ENCODE peak calls at places on chromosomes 13 and 19, in six cellular contexts. D, Z, U, I, B and P are unnamed samples. For H3K27me3 and H3K9me3, the result is how much of the 10 kb centered on the place peaks cover.

GRCh38 chr19:23203841-23204344 is 46.3 kb downstream of the ZNF724 start:
- DNase-seq in D (no peak), Z (no peak), U (no peak), I (no peak), B (no peak), P (no peak)

GRCh38 chr13:80814541-80814940 is 473.6 kb upstream of the SPRY2 start:
- DNase-seq in D (no peak), Z (no peak), U (no peak), I (no peak), B (no peak), P (no peak)

GRCh38 chr19:6481541-6482342 is at the start of gene DENND1C:
- DNase-seq in D (no peak), Z (peak), U (no peak), I (no peak), B (no peak), P (peak)

GRCh38 chr19:33465834-33466233 is 55.8 kb downstream of the PEPD start:
- DNase-seq in D (no peak), Z (no peak), U (no peak), I (no peak), B (no peak), P (no peak)

GRCh38 chr13:98411617-98412310 is 165.1 kb downstream of the STK24 start:
- DNase-seq in D (peak), Z (peak), U (peak), I (no peak), B (no peak), P (peak)

GRCh38 chr13:110228936-110229904 is 77.7 kb downstream of the COL4A1 start:
- DNase-seq in D (no peak), Z (no peak), U (no peak), I (no peak), B (no peak), P (no peak)

GRCh38 chr13:40433577-40433976 is 232.9 kb downstream of the FOXO1 start:
- DNase-seq in D (no peak), Z (peak), U (no peak), I (no peak), B (no peak), P (peak)

GRCh38 chr13:97567510-97568243 is 133.7 kb downstream of the RAP2A start:
- DNase-seq in D (no peak), Z (no peak), U (no peak), I (no peak), B (peak), P (no peak)

GRCh38 chr19:8484331-8484894 is 18.0 kb downstream of the PRAM1 start:
- DNase-seq in D (peak), Z (no peak), U (no peak), I (no peak), B (peak), P (no peak)

GRCh38 chr19:15548648-15549047 is 40.3 kb downstream of the CYP4F22 start:
- DNase-seq in D (no peak), Z (no peak), U (no peak), I (no peak), B (no peak), P (no peak)

GRCh38 chr13:27541386-27541785 is 78.9 kb downstream of the LNX2 start:
- DNase-seq in D (no peak), Z (no peak), U (no peak), I (no peak), B (no peak), P (no peak)

GRCh38 chr19:7520131-7521051 is 2.0 kb upstream of the MCOLN1 start:
- DNase-seq in D (no peak), Z (no peak), U (no peak), I (no peak), B (no peak), P (no peak)

GRCh38 chr19:43105496-43105895 is 23.0 kb upstream of the PSG2 start:
- DNase-seq in D (no peak), Z (no peak), U (no peak), I (no peak), B (no peak), P (no peak)

GRCh38 chr13:44365008-44365407 is 8.6 kb upstream of the SERP2 start:
- DNase-seq in D (no peak), Z (no peak), U (no peak), I (peak), B (no peak), P (no peak)

GRCh38 chr13:48741377-48741776 is 87.6 kb downstream of the CYSLTR2 start:
- DNase-seq in D (no peak), Z (no peak), U (no peak), I (no peak), B (no peak), P (no peak)

GRCh38 chr13:41670873-41671443 is 213.6 kb downstream of the RGCC start:
- DNase-seq in D (no peak), Z (no peak), U (no peak), I (no peak), B (no peak), P (no peak)

GRCh38 chr19:16659832-16660708 is at the start of gene SMIM7:
- DNase-seq in D (peak), Z (peak), U (peak), I (peak), B (peak), P (peak)

GRCh38 chr13:94640676-94641075 is 39.0 kb downstream of the GPR180 start:
- DNase-seq in D (no peak), Z (no peak), U (no peak), I (no peak), B (no peak), P (no peak)

GRCh38 chr19:17074628-17075034 is 621 bp downstream of the HAUS8 start:
- DNase-seq in D (no peak), Z (no peak), U (no peak), I (no peak), B (no peak), P (no peak)

GRCh38 chr13:44273991-44274810 is 99.4 kb upstream of the SERP2 start:
- DNase-seq in D (no peak), Z (peak), U (no peak), I (peak), B (no peak), P (peak)

GRCh38 chr13:105598551-105598950 is 936.9 kb downstream of the EFNB2 start:
- DNase-seq in D (no peak), Z (no peak), U (no peak), I (no peak), B (no peak), P (no peak)

GRCh38 chr13:32010137-32010536 is 21.4 kb upstream of the FRY start:
- DNase-seq in D (no peak), Z (no peak), U (no peak), I (no peak), B (no peak), P (no peak)

GRCh38 chr13:98853791-98854191 is 101.3 kb upstream of the SLC15A1 start:
- DNase-seq in D (no peak), Z (peak), U (no peak), I (no peak), B (no peak), P (no peak)

GRCh38 chr19:5086725-5087439 is 118.0 kb downstream of the KDM4B start:
- DNase-seq in D (no peak), Z (no peak), U (no peak), I (no peak), B (no peak), P (no peak)

GRCh38 chr13:56755181-56755580 is 385.5 kb upstream of the PRR20A start:
- DNase-seq in D (no peak), Z (no peak), U (no peak), I (no peak), B (no peak), P (no peak)

GRCh38 chr19:5913739-5914357 is at the start of gene CAPS:
- DNase-seq in D (no peak), Z (no peak), U (peak), I (no peak), B (peak), P (no peak)

GRCh38 chr13:97113231-97114001 is 108.7 kb upstream of the MBNL2 start:
- DNase-seq in D (no peak), Z (no peak), U (no peak), I (no peak), B (no peak), P (no peak)

GRCh38 chr19:10334340-10335148 is 1.2 kb upstream of the RAVER1 start:
- DNase-seq in D (peak), Z (peak), U (peak), I (peak), B (peak), P (no peak)

GRCh38 chr19:49436381-49437017 is 4.8 kb downstream of the SLC17A7 start:
- DNase-seq in D (no peak), Z (peak), U (no peak), I (no peak), B (peak), P (no peak)

GRCh38 chr19:34904846-34905527 is 21.7 kb upstream of the ZNF30 start:
- DNase-seq in D (no peak), Z (no peak), U (no peak), I (no peak), B (no peak), P (no peak)
- H3K27me3 ChIP-seq in D (under half), Z (under half), U (under half), I (under half), B (under half), P (under half)

GRCh38 chr13:66887088-66887487 is 343.0 kb downstream of the PCDH9 start:
- DNase-seq in D (no peak), Z (no peak), U (no peak), I (peak), B (no peak), P (no peak)

GRCh38 chr13:66888698-66889097 is 341.4 kb downstream of the PCDH9 start:
- DNase-seq in D (no peak), Z (no peak), U (no peak), I (no peak), B (no peak), P (no peak)

GRCh38 chr13:66886248-66886647 is 343.9 kb downstream of the PCDH9 start:
- DNase-seq in D (no peak), Z (no peak), U (no peak), I (no peak), B (no peak), P (no peak)
- H3K9me3 ChIP-seq in D (under half), Z (under half), U (under half), I (under half), B (under half), P (under half)

GRCh38 chr13:83880275-83881027 is 1.8 kb downstream of the SLITRK1 start:
- DNase-seq in D (no peak), Z (no peak), U (no peak), I (no peak), B (no peak), P (no peak)
- H3K27me3 ChIP-seq in D (under half), Z (under half), U (half or more), I (under half), B (under half), P (under half)

DNA sequence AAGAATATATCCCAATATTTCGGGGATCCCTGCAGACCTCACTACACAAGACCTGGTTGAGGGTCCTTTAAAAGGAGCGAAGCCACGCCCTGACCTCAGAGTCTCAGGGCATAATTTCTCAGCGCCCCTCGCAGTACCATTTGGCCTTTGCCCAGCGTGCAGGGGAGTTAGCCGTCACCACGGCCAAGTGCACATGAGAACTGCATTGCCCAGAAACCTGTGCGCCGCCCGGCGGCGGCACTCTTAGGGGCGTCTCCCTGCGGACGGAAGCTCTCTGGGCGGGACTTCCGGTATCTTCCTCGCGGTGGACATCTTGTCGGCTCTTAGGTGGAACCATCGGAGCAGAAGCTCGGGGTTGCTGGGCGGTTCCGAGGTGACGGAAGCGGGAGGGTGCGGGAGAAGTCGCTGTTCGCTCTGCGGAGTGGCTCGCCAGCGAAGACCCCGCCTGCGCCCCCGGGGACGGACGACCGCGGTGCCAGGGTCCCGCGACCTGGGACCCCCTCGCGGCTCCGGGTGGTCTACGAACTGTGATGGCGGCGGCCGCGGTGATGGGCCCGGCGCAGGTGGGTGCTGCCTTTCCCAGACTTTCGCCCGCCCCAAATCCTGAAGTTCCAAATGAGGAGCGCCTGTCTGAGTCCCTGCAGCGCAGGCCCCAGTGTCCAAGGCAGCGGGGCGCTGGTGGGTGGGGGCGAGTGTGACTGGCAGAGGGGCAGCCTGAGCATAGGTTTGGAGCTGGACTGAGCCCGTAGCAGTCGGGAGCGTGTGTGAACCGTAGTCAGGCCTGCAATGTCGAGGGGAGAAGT is at the start of gene ZNF134:
- DNase-seq in D (peak), Z (peak), U (peak), I (peak), B (peak), P (peak)
- H3K9me3 ChIP-seq in D (half or more), Z (half or more), U (under half), I (under half), B (under half), P (under half)

GRCh38 chr19:51002542-51003311 is 1.3 kb upstream of the KLK8 start:
- DNase-seq in D (no peak), Z (peak), U (peak), I (no peak), B (peak), P (no peak)
- H3K27me3 ChIP-seq in D (under half), Z (under half), U (half or more), I (under half), B (under half), P (under half)

DNA sequence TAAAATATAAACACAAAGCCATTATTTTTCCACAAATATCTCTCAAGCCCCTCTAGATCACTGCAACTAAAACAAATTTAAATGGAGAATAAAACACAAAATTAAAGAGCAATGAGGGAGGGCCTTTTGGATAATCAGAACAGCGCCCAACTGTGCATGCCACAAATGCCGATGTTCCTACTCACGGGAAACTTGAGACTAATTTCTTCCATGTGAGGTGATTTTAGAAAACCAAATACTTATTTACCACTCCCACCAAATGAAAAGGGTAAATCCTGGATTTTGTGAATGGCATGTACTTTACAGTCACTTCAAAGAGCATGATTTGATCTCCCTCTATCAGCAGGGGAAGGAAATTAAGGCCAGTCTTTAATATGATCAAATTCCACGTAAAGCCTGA is 74.8 kb downstream of the SLC7A1 start:
- DNase-seq in D (no peak), Z (no peak), U (no peak), I (peak), B (no peak), P (no peak)
- H3K9me3 ChIP-seq in D (under half), Z (under half), U (under half), I (under half), B (under half), P (under half)

GRCh38 chr19:39307233-39307821 is 11.1 kb downstream of the IFNL1 start:
- DNase-seq in D (no peak), Z (no peak), U (peak), I (no peak), B (peak), P (no peak)
- H3K27me3 ChIP-seq in D (under half), Z (under half), U (half or more), I (under half), B (under half), P (under half)

DNA sequence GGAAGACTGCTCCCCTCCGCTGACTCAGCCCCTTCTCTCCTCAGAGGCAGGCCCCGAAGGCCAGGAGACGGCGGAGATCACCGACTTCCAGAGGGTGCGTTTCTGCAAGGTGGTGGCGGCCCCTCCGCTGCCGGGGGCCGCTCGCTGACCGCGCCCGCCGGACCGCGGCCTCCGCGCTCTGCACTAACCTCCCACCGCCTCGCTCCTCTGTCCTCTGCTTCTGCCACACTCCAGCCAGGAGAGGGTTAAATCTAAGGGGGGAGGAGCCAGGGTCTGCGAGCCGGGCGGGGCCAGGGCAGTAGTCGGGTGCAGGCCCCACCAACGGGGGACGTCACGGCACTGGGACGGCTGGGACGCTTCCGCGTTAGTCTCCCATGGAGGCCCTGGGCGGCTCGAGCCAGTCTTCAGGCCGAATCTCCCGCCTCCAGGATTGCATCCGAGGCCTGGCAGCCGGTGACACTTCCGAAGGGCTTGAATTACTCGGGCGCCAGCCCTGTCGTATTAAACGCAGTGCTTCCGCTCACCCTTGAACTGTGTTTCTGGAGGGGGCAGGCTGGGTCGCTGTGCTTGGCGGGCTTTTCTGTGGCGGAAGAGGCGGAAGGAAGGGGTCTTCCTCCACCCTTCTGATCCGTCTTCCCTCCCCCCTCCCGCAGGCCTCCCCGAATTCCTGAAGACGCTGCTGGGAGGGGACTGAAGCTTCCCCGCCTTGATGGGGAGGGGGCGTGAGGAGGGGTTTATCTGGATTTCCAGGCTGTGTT is 1.2 kb upstream of the INAFM1 start:
- DNase-seq in D (peak), Z (peak), U (peak), I (peak), B (peak), P (peak)
- H3K9me3 ChIP-seq in D (under half), Z (under half), U (under half), I (under half), B (under half), P (under half)